ENCODE peak calls at places on chromosomes 12 and 14, in nine cellular contexts. I, H, G, P, B, Q, O, D and L are unnamed samples.

GRCh38 chr14:79144891-79145290 is 974.7 kb downstream of the NRXN3 start:
- DNase-seq in P (no peak), H (no peak), I (no peak), B (no peak), D (no peak), G (no peak), Q (no peak), O (no peak), L (no peak)

GRCh38 chr14:67221248-67221981 is 19.8 kb upstream of the PALS1 start:
- DNase-seq in H (no peak), G (peak), O (no peak), Q (no peak), P (no peak), B (no peak), I (no peak), D (no peak), L (no peak)

GRCh38 chr14:29035129-29035528 is 268.5 kb downstream of the FOXG1 start:
- DNase-seq in B (no peak), D (no peak), P (no peak), G (peak), Q (no peak), O (no peak), H (no peak), I (no peak), L (no peak)

GRCh38 chr14:74579447-74580274 is 32.4 kb downstream of the LTBP2 start:
- DNase-seq in H (no peak), O (no peak), D (no peak), Q (no peak), I (peak), P (no peak), B (peak), G (peak), L (no peak)

GRCh38 chr14:70714055-70714550 is 72.4 kb downstream of the TTC9 start:
- DNase-seq in G (peak), O (peak), B (peak), D (peak), I (peak), H (peak), P (no peak), Q (peak), L (peak)

GRCh38 chr12:6852651-6853354 is 853 bp downstream of the USP5 start:
- DNase-seq in G (peak), I (peak), D (no peak), H (no peak), Q (peak), P (peak), B (peak), O (peak), L (peak)

GRCh38 chr12:42779186-42779859 is 189.8 kb upstream of the PRICKLE1 start:
- DNase-seq in B (no peak), D (no peak), P (no peak), I (no peak), G (peak), O (no peak), Q (no peak), H (no peak), L (no peak)

GRCh38 chr14:87148655-87149054 is 844.3 kb downstream of the GALC start:
- DNase-seq in D (no peak), Q (no peak), O (no peak), P (no peak), H (no peak), B (no peak), G (no peak), I (no peak), L (no peak)

GRCh38 chr12:52050116-52050770 is 999 bp upstream of the NR4A1 start:
- DNase-seq in Q (no peak), H (no peak), O (peak), D (no peak), I (no peak), B (no peak), P (no peak), G (peak), L (peak)

GRCh38 chr12:57744194-57744776 is 554 bp upstream of the TSPAN31 start:
- DNase-seq in P (peak), Q (no peak), D (no peak), I (peak), G (peak), O (peak), B (peak), H (peak), L (no peak)

GRCh38 chr12:124388679-124389536 is 94.0 kb downstream of the RFLNA start:
- DNase-seq in O (peak), G (peak), Q (peak), I (peak), P (peak), B (peak), H (peak), D (peak), L (no peak)

GRCh38 chr14:72545411-72546311 is 348.2 kb downstream of the DPF3 start:
- DNase-seq in H (no peak), B (no peak), P (no peak), Q (no peak), G (no peak), O (no peak), D (no peak), I (no peak), L (no peak)

GRCh38 chr14:52000019-52000582 is 10.8 kb downstream of the RTRAF start:
- DNase-seq in D (no peak), I (no peak), P (no peak), O (no peak), H (no peak), G (peak), Q (no peak), B (no peak), L (no peak)

GRCh38 chr12:121214171-121214777 is 4.3 kb downstream of the P2RX4 start:
- DNase-seq in O (no peak), I (peak), G (peak), Q (no peak), B (no peak), D (no peak), P (no peak), H (no peak), L (no peak)

GRCh38 chr12:80946591-80946990 is 8.9 kb upstream of the LIN7A start:
- DNase-seq in O (no peak), B (no peak), P (no peak), G (peak), I (no peak), D (no peak), Q (no peak), H (no peak), L (peak)

GRCh38 chr12:92469837-92470236 is 233.0 kb upstream of the PLEKHG7 start:
- DNase-seq in B (no peak), P (no peak), H (no peak), I (no peak), O (no peak), Q (no peak), D (no peak), G (peak), L (peak)

GRCh38 chr12:39915249-39915648 is 190.6 kb downstream of the SLC2A13 start:
- DNase-seq in B (no peak), P (no peak), H (no peak), I (no peak), O (no peak), Q (no peak), G (no peak), D (no peak), L (no peak)

GRCh38 chr14:101473795-101474562 is 87.3 kb upstream of the DIO3 start:
- DNase-seq in D (no peak), O (no peak), B (no peak), I (no peak), G (no peak), H (no peak), Q (no peak), P (peak), L (no peak)

GRCh38 chr14:89382487-89383170 is 34.4 kb downstream of the FOXN3 start:
- DNase-seq in D (no peak), I (no peak), G (no peak), P (no peak), H (no peak), B (no peak), O (no peak), Q (no peak), L (peak)